ENCODE peak calls at places on chromosomes 7 and 10, in four cellular contexts. One of them, this sample, is unnamed.

GRCh38 chr7:52017802-52018679 is 701.4 kb upstream of the COBL start:
- DNase-seq in neural progenitor cell: peak
- DNase-seq in AG04450: no peak
- DNase-seq in left lung: no peak
- DNase-seq in this sample: peak

GRCh38 chr7:17988858-17989257 is 38.8 kb downstream of the PRPS1L1 start:
- DNase-seq in neural progenitor cell: no peak
- DNase-seq in AG04450: no peak
- DNase-seq in left lung: no peak
- DNase-seq in this sample: no peak

GRCh38 chr7:2509298-2509906 is 10.2 kb upstream of the LFNG start:
- DNase-seq in neural progenitor cell: peak
- DNase-seq in AG04450: no peak
- DNase-seq in left lung: peak
- DNase-seq in this sample: peak

GRCh38 chr10:52652431-52653220 is 120.0 kb downstream of the MBL2 start:
- DNase-seq in neural progenitor cell: no peak
- DNase-seq in AG04450: no peak
- DNase-seq in left lung: no peak
- DNase-seq in this sample: no peak

GRCh38 chr7:74283858-74284447 is 5.3 kb upstream of the CLIP2 start:
- DNase-seq in neural progenitor cell: no peak
- DNase-seq in AG04450: no peak
- DNase-seq in left lung: no peak
- DNase-seq in this sample: peak

GRCh38 chr10:13527864-13528137 is 1.0 kb downstream of the BEND7 start:
- DNase-seq in neural progenitor cell: no peak
- DNase-seq in AG04450: no peak
- DNase-seq in left lung: no peak
- DNase-seq in this sample: no peak

GRCh38 chr7:41085244-41085643 is 617.6 kb downstream of the INHBA start:
- DNase-seq in neural progenitor cell: no peak
- DNase-seq in AG04450: no peak
- DNase-seq in left lung: no peak
- DNase-seq in this sample: peak

GRCh38 chr7:158500651-158501052 is 87.0 kb downstream of the PTPRN2 start:
- DNase-seq in neural progenitor cell: peak
- DNase-seq in AG04450: no peak
- DNase-seq in left lung: no peak
- DNase-seq in this sample: no peak

DNA sequence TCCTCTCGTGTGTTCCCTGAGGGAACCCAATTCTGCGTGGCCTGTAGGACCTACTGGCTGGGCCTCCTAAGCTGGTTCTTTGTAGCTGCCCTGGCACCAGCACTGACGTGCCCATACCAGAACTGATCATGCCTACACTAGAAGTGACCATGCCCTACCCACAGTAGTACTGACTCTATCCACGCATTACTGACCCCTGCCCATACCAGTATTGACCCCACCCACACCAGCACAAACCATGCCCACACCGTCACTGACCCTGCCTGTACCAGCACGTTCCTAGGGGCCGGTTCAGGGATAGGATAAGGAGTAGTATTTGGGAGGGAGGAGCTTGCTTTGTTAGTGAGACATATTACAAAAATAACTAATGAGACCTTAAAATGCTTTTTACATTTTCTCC is 88.0 kb downstream of the DOCK1 start:
- DNase-seq in neural progenitor cell: no peak
- DNase-seq in AG04450: no peak
- DNase-seq in left lung: no peak
- DNase-seq in this sample: no peak
- H3K27ac ChIP-seq in neural progenitor cell: no peak
- H3K27ac ChIP-seq in AG04450: no peak
- H3K27ac ChIP-seq in left lung: no peak
- H3K27ac ChIP-seq in this sample: no peak

GRCh38 chr7:116511552-116512523 is 12.3 kb downstream of the CAV2 start:
- DNase-seq in neural progenitor cell: peak
- DNase-seq in AG04450: no peak
- DNase-seq in left lung: no peak
- DNase-seq in this sample: no peak
- H3K4me3 ChIP-seq in neural progenitor cell: no peak
- H3K4me3 ChIP-seq in AG04450: peak
- H3K4me3 ChIP-seq in left lung: peak
- H3K4me3 ChIP-seq in this sample: no peak

GRCh38 chr7:92722541-92722940 is 113.8 kb downstream of the CDK6 start:
- DNase-seq in neural progenitor cell: no peak
- DNase-seq in AG04450: no peak
- DNase-seq in left lung: no peak
- DNase-seq in this sample: no peak
- H3K27ac ChIP-seq in neural progenitor cell: no peak
- H3K27ac ChIP-seq in AG04450: no peak
- H3K27ac ChIP-seq in left lung: no peak
- H3K27ac ChIP-seq in this sample: peak

DNA sequence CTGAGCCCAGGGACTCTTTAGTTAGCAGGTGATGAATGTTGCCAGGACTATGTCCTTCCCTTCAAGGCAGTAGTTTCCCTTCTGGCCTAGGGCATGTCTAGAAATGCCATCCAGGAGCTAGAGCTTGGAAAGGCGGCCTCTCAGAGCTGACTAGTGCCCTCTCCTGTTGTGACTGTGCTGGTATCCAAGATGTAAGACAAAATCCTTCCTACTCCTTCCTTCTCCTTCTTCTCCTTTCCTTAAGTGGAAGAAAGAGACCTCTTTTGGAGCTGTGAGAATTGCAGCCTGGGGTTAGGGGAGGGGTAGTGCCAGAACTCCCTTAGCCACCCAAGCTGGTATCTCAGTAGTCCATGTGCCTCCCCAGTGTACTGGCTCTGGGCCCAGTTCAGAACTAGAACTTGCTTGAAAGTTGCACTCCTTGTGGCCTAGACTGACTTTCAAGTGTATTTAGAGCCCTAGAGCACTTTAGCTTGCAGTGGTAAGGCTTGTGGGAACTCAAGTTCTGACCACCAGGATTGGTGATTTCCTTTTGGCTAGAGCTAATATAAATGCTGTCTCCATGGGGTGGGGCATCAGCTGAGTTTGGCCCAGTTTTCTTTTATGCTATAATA is 118.8 kb downstream of the NPSR1 start:
- DNase-seq in neural progenitor cell: no peak
- DNase-seq in AG04450: no peak
- DNase-seq in left lung: no peak
- DNase-seq in this sample: no peak
- H3K4me3 ChIP-seq in neural progenitor cell: no peak
- H3K4me3 ChIP-seq in AG04450: no peak
- H3K4me3 ChIP-seq in left lung: no peak
- H3K4me3 ChIP-seq in this sample: no peak

DNA sequence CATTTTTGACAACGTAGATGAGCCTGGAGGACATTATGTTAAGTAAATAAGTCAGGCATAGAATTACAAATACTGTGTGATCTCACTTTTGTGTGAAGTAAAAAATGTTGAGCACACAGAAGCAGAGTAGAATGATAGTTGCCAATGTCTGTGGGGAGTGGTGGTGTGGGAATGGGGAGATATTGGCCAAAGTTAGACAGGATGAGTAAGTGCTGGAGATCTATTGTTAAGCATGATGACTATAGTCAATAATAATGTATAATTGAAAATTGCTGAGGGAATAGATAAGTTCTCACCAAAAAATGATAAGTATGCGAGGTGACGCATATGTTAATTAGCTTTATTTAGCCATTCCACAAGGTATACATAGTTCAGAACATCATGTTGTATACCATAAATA is 92.0 kb downstream of the GPR85 start:
- DNase-seq in neural progenitor cell: no peak
- DNase-seq in AG04450: no peak
- DNase-seq in left lung: no peak
- DNase-seq in this sample: no peak
- H3K27ac ChIP-seq in neural progenitor cell: no peak
- H3K27ac ChIP-seq in AG04450: no peak
- H3K27ac ChIP-seq in left lung: no peak
- H3K27ac ChIP-seq in this sample: no peak

GRCh38 chr10:31708513-31708912 is 220.1 kb downstream of the ARHGAP12 start:
- DNase-seq in neural progenitor cell: peak
- DNase-seq in AG04450: no peak
- DNase-seq in left lung: no peak
- DNase-seq in this sample: no peak
- H3K4me3 ChIP-seq in neural progenitor cell: no peak
- H3K4me3 ChIP-seq in AG04450: no peak
- H3K4me3 ChIP-seq in left lung: no peak
- H3K4me3 ChIP-seq in this sample: no peak